ENCODE peak calls at places on chromosomes 2 and 18, in seven cellular contexts. N, C, J, U, B, X and Q are unnamed samples. For H3K4me1, the result is how much of the 10 kb centered on the place peaks cover.

GRCh38 chr2:43174368-43175186 is 51.8 kb downstream of the ZFP36L2 start:
- DNase-seq in C (no peak), J (no peak), U (no peak), N (no peak), X (no peak), B (peak), Q (peak)

GRCh38 chr2:142140434-142140845 is 9.6 kb upstream of the LRP1B start:
- DNase-seq in N (no peak), B (no peak), X (no peak), J (no peak), C (peak), U (peak), Q (no peak)

GRCh38 chr2:192126912-192127311 is 67.8 kb downstream of the TMEFF2 start:
- DNase-seq in N (no peak), J (no peak), B (no peak), C (no peak), U (no peak), X (no peak), Q (no peak)

GRCh38 chr2:68385232-68385906 is 20.3 kb downstream of the PLEK start:
- DNase-seq in B (no peak), X (no peak), U (no peak), N (no peak), C (no peak), J (no peak), Q (no peak)

GRCh38 chr2:153433403-153433802 is 45.2 kb downstream of the RPRM start:
- DNase-seq in N (no peak), X (no peak), B (no peak), C (no peak), U (no peak), J (no peak), Q (no peak)

GRCh38 chr18:35736696-35737095 is 155.2 kb downstream of the GALNT1 start:
- DNase-seq in X (no peak), C (no peak), B (no peak), N (no peak), U (no peak), J (no peak), Q (no peak)

GRCh38 chr2:151922845-151923666 is 94.8 kb upstream of the ARL5A start:
- DNase-seq in C (peak), U (peak), J (peak), N (peak), B (no peak), X (peak), Q (no peak)

GRCh38 chr2:54859416-54859815 is 136.0 kb downstream of the EML6 start:
- DNase-seq in U (no peak), C (no peak), N (no peak), J (no peak), X (no peak), B (no peak), Q (no peak)

GRCh38 chr18:35938562-35938961 is 33.9 kb upstream of the RMP24 start:
- DNase-seq in B (no peak), J (peak), X (no peak), U (no peak), C (no peak), N (no peak), Q (no peak)

GRCh38 chr2:20467789-20468548 is 21.1 kb downstream of the RHOB start:
- DNase-seq in X (no peak), J (no peak), N (no peak), B (no peak), C (no peak), U (no peak), Q (no peak)

GRCh38 chr2:20470211-20470610 is 23.3 kb downstream of the RHOB start:
- DNase-seq in J (no peak), B (no peak), X (no peak), N (no peak), U (no peak), C (no peak), Q (no peak)

GRCh38 chr2:20469595-20469994 is 22.7 kb downstream of the RHOB start:
- DNase-seq in B (no peak), X (no peak), N (no peak), C (no peak), U (no peak), J (no peak), Q (no peak)

GRCh38 chr2:20471148-20471547 is 24.3 kb downstream of the RHOB start:
- DNase-seq in X (no peak), U (no peak), B (no peak), J (no peak), C (no peak), N (no peak), Q (no peak)

DNA sequence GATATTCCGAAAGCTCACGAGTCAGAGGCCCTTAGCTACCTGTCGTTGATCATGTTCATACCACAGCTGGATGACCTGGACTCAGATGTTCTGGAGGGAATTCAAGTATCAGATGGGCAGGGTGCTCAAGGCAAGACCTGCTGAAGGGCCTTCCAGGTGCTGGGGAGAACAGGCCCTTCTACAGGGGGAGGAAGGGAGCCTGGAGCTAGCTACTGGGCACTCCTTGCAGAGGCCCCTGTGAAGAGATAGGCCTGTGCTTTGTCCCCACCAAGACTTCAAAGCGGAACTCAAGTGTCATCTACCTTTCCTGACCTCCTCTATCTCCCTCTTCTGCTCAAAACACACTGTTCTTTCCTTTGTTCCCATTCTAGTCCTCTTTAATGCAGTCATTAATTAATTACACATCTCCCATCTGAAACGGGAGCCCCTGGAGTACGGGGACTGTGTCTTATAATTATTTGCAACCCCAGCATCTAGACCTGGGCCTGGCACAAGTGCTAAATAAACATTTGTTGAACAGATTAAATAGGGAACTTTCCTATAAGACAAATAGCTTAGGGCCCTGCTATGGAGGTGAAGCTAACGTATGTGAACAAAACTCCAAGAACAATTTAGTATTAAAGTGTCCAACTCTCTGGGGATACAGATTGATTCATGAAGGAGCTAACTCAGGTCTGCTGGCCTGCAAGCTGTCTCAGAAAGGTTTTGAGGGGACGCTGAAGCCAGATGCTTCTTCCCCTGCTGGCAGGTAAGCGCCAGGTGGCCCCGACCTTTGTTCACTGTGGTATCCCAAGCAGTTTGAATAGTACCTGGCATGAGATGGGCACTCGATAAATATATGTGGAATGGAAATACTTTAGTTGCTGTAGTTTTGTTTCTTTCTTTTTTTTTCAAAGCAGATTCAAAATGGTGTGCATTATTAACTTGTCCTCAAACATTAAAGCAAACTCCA is 22.0 kb downstream of the RHOB start:
- DNase-seq in X (no peak), J (no peak), N (no peak), B (no peak), C (no peak), U (no peak), Q (no peak)
- H3K4me1 ChIP-seq in X (under half), J (under half), N (under half), B (under half), C (under half), U (under half), Q (under half)

GRCh38 chr2:219643084-219643473 is 15.6 kb downstream of the SLC4A3 start:
- DNase-seq in C (no peak), X (peak), B (no peak), U (no peak), J (no peak), N (no peak), Q (no peak)
- H3K27ac ChIP-seq in C (no peak), X (peak), B (no peak), U (no peak), J (no peak), N (no peak), Q (no peak)

GRCh38 chr18:54210463-54210862 is 14.0 kb downstream of the MBD2 start:
- DNase-seq in J (no peak), B (no peak), C (no peak), N (no peak), X (no peak), U (no peak), Q (no peak)
- H3K4me1 ChIP-seq in J (under half), B (under half), C (under half), N (under half), X (under half), U (under half), Q (under half)

DNA sequence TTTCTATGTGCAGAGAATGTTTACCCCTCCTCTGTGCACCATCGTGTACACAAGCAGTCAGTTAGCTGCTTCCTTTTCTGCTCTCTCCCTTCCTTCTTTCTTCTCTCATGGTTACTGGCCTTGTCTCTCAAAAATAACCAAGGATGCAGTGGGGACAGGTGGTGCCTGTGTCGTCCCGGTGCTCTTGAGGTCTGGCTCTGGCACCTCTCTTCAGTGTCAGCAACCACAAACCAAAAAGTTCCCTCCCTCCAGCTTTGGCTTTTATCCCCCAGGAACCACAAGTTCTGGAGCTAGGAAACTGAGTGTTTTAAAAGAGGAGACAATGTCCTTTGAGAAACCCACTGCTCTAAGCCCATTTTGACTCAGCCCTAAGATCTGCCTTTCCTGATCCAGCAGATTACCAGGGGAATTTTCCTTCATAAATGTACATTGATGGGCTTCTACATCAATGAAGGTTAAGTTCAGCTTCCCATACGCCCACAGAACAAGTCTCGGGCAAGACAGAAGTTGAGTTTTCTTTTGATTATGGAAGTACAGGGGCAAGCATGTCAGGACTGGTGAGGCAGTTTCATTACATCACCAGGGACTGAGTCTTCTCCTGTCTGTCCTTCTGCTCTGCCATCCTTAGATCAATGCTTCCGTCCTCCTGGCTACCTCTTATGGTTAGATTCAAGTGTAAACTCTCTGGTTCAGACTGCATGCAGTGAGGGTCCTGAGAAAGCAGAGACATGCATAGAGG is 232.2 kb downstream of the SETBP1 start:
- DNase-seq in C (no peak), B (no peak), X (no peak), J (peak), N (no peak), U (no peak), Q (no peak)
- H3K27ac ChIP-seq in C (no peak), B (no peak), X (no peak), J (peak), N (no peak), U (no peak), Q (no peak)

GRCh38 chr2:16630463-16630862 is 35.2 kb downstream of the CYRIA start:
- DNase-seq in C (no peak), B (no peak), J (no peak), X (no peak), N (no peak), U (no peak), Q (no peak)
- H3K4me1 ChIP-seq in C (under half), B (under half), J (under half), X (under half), N (under half), U (under half), Q (under half)

DNA sequence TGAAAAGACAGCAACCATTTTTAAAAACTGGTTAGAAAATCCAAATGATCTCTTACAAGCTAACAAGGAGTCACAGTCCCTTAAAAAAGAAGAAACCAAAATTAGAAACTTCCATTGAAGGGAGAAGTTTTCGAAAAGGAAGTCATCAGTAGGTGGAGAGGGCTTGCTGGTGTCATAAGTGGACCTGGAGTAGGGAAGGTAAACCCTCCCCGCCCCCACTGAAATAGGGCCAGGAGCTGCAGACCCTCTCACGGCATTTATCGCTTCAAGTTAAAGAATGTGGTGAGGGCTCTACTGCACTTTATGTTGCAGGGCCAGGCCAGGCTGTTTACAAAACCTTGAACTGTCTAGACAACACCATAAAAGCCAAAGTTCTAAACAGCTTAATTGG is 2.9 kb downstream of the HOXD11 start:
- DNase-seq in N (no peak), J (no peak), X (no peak), U (no peak), C (no peak), B (no peak), Q (no peak)
- H3K27ac ChIP-seq in N (no peak), J (no peak), X (peak), U (no peak), C (no peak), B (no peak), Q (no peak)

GRCh38 chr18:78857252-78858150 is 122.1 kb upstream of the SALL3 start:
- DNase-seq in C (no peak), U (no peak), J (no peak), X (no peak), B (no peak), N (no peak), Q (no peak)

GRCh38 chr18:78853341-78853740 is 126.3 kb upstream of the SALL3 start:
- DNase-seq in X (no peak), J (no peak), C (no peak), U (no peak), B (no peak), N (no peak), Q (no peak)

GRCh38 chr18:78859686-78860085 is 119.9 kb upstream of the SALL3 start:
- DNase-seq in N (no peak), U (no peak), C (no peak), J (no peak), X (no peak), B (no peak), Q (no peak)

GRCh38 chr18:78856569-78857200 is 122.9 kb upstream of the SALL3 start:
- DNase-seq in X (no peak), U (no peak), B (no peak), C (no peak), N (no peak), J (no peak), Q (no peak)

GRCh38 chr18:78855188-78855587 is 124.4 kb upstream of the SALL3 start:
- DNase-seq in X (no peak), U (no peak), B (no peak), C (no peak), N (no peak), J (no peak), Q (no peak)
- H3K4me1 ChIP-seq in X (under half), U (under half), B (under half), C (under half), N (under half), J (under half), Q (under half)

DNA sequence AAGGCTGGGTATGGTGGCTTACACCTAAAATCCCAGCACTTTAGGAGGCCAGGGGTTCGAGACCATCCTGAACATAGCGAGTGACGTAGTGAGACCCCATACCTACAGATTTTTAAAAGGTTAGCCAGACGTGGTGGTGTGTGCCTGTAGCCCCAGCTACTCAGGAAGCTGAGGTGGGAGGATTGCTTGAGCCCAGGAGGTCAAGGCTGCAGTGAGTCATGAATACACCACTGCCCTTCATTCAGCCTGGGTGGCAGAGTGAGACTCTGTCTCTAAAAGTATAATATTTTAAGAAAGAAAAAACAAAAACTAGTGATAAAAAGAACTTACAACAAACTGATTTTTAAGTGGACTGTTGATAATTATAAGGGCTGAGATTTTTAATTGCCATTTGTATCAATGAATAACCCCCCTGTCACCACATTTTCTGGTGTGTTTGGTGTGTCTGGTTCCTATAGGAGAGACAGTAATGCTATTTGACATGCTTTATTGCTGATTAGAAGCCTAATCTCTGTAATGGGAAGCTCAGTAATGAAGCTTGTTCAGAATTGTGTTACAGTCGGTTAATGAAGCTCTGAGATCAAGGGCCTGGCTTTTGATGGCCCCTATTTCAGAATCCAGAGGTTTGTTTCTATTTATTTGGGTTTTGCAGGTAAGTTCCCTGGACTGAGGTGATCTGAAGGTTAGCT is 147.0 kb downstream of the NEDD4L start:
- DNase-seq in U (no peak), J (no peak), N (no peak), C (no peak), X (no peak), B (no peak), Q (no peak)
- H3K27ac ChIP-seq in U (no peak), J (no peak), N (no peak), C (no peak), X (no peak), B (no peak), Q (no peak)

GRCh38 chr18:58337285-58337684 is 291.6 kb downstream of the ALPK2 start:
- DNase-seq in N (no peak), B (no peak), U (no peak), J (no peak), X (no peak), C (no peak), Q (no peak)

GRCh38 chr18:58336605-58337004 is 292.3 kb downstream of the ALPK2 start:
- DNase-seq in X (no peak), N (no peak), U (no peak), C (no peak), B (no peak), J (no peak), Q (no peak)

GRCh38 chr18:58338961-58339722 is 289.7 kb downstream of the ALPK2 start:
- DNase-seq in X (no peak), B (no peak), J (no peak), U (peak), C (no peak), N (peak), Q (no peak)

GRCh38 chr18:58337688-58338087 is 291.2 kb downstream of the ALPK2 start:
- DNase-seq in J (no peak), U (no peak), X (peak), C (no peak), N (no peak), B (no peak), Q (no peak)

DNA sequence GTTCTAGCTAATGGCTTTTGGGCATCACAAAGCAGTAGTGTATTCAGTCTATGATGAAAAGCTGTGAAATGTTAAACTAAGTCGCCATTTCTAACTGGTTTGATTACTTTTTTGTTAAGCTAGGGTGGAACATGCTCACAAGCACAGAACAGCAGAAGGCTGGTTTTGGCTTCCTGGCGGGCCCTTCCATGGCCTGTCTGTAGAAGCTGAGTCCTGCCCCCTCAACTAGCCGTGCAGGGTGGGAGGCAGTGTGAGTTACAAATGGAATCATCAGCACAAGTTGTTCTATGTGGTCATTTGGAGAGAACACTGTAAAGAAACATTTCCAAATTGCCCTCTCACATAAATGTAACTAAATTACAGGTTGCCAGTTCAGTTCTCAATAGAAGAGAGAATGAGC is 290.8 kb downstream of the ALPK2 start:
- DNase-seq in J (no peak), C (no peak), N (no peak), X (no peak), U (no peak), B (no peak), Q (no peak)
- H3K4me1 ChIP-seq in J (under half), C (under half), N (under half), X (under half), U (under half), B (under half), Q (under half)

GRCh38 chr18:48949051-48949605 is 1.6 kb downstream of the SMAD7 start:
- DNase-seq in X (no peak), C (no peak), U (no peak), J (peak), N (peak), B (peak), Q (peak)

GRCh38 chr18:48948112-48949050 is 2.4 kb downstream of the SMAD7 start:
- DNase-seq in N (peak), U (peak), J (peak), C (no peak), X (no peak), B (peak), Q (peak)

GRCh38 chr18:48946329-48946835 is 4.4 kb downstream of the SMAD7 start:
- DNase-seq in J (peak), N (no peak), B (no peak), X (peak), U (no peak), C (no peak), Q (no peak)

GRCh38 chr18:48947102-48947501 is 3.7 kb downstream of the SMAD7 start:
- DNase-seq in C (no peak), X (no peak), U (no peak), J (no peak), N (no peak), B (no peak), Q (no peak)

DNA sequence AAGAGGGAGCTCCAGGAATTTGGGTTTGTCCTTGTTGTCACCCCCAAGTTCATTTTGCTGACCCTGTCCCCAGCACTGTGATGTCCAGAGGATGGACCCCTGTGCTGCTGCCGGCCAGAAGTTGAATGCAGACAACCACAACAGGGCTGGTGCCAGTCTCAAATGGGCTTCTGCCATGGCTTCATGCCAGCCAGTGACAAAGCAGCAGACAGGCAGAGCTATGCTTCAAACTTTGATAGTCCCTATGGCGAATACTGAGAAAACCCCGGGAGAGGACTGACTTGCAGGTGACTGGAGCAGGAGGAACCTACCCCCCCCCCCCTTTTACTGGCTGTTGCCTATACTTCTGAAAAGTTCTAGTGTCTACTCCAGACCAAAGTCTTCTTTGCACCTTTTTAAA is 3.2 kb downstream of the SMAD7 start:
- DNase-seq in C (no peak), N (no peak), X (no peak), J (peak), B (no peak), U (no peak), Q (no peak)
- H3K27ac ChIP-seq in C (peak), N (peak), X (peak), J (peak), B (no peak), U (peak), Q (peak)